ENCODE peak calls at places on chromosome 10, in five cellular contexts. T is AG09309, O is RWPE1, H is stomach, Y is HFFc6. F is an unnamed sample.

GRCh38 chr10:70974351-70974901 is 86.1 kb upstream of the PCBD1 start:
- DNase-seq in T (no peak), O (peak; percentile 53), H (no peak), Y (peak; percentile 20), F (no peak)

GRCh38 chr10:73771722-73772279 is 10.0 kb upstream of the CHCHD1 start:
- DNase-seq in T (no peak), O (peak; percentile 88), H (peak; percentile 85), Y (no peak), F (peak; percentile 51)

GRCh38 chr10:100697070-100697469 is 48.3 kb upstream of the PAX2 start:
- DNase-seq in T (peak; percentile 8), O (peak; percentile 46), H (peak; percentile 60), Y (peak; percentile 66), F (peak; percentile 14)

GRCh38 chr10:3152566-3152935 is 20.0 kb downstream of the PITRM1 start:
- DNase-seq in T (no peak), O (no peak), H (no peak), Y (no peak), F (no peak)

GRCh38 chr10:122341141-122341810 is 33.2 kb upstream of the PLEKHA1 start:
- DNase-seq in T (no peak), O (no peak), H (no peak), Y (no peak), F (no peak)

GRCh38 chr10:3167611-3168330 is 4.8 kb downstream of the PITRM1 start:
- DNase-seq in T (no peak), O (no peak), H (no peak), Y (no peak), F (no peak)

GRCh38 chr10:23343591-23344225 is 889 bp downstream of the C10orf67 start:
- DNase-seq in T (no peak), O (peak; percentile 54), H (peak; percentile 52), Y (no peak), F (no peak)

GRCh38 chr10:119670717-119671116 is 19.5 kb downstream of the BAG3 start:
- DNase-seq in T (no peak), O (no peak), H (no peak), Y (peak; percentile 66), F (no peak)

GRCh38 chr10:64450312-64450711 is 929.1 kb downstream of the REEP3 start:
- DNase-seq in T (no peak), O (no peak), H (no peak), Y (no peak), F (no peak)

GRCh38 chr10:85542936-85543730 is 823.5 kb downstream of the GRID1 start:
- DNase-seq in T (no peak), O (no peak), H (no peak), Y (no peak), F (no peak)

GRCh38 chr10:85545874-85546273 is 820.7 kb downstream of the GRID1 start:
- DNase-seq in T (no peak), O (no peak), H (no peak), Y (no peak), F (no peak)

GRCh38 chr10:85547460-85548023 is 819.1 kb downstream of the GRID1 start:
- DNase-seq in T (no peak), O (no peak), H (no peak), Y (no peak), F (no peak)

GRCh38 chr10:85544956-85545355 is 821.6 kb downstream of the GRID1 start:
- DNase-seq in T (no peak), O (no peak), H (no peak), Y (no peak), F (no peak)

GRCh38 chr10:85548038-85548437 is 818.6 kb downstream of the GRID1 start:
- DNase-seq in T (no peak), O (peak; percentile 84), H (no peak), Y (no peak), F (no peak)
- TF ChIP-seq CTCF in T (peak; percentile 6), O (peak; percentile 51), H (no peak), Y (peak; percentile 11), F (peak; percentile 23)

GRCh38 chr10:78960316-78960800 is 108.4 kb upstream of the ZMIZ1 start:
- DNase-seq in T (peak; percentile 66), O (peak; percentile 73), H (peak; percentile 41), Y (peak; percentile 88), F (peak; percentile 44)
- TF ChIP-seq CTCF in T (no peak), O (no peak), H (no peak), Y (no peak), F (no peak)

DNA sequence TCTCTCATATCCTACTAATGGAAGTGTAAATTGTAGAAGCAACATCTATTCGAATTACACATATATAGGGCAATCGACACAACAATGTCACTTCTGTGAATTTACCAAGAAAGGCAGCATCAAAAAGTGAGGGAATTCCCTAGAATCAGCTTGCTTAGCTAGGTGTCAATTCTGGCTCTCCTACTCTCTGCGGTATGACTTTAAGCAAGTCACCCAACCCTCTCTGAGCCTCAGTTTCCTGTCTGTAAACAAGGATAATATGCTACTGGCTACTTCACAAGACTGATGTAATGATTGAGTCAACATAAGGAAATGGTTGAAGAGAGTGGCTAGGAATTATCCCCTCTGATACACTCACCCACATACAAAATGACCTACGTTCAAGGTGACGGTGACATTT is 19.4 kb downstream of the CCDC6 start:
- DNase-seq in T (no peak), O (no peak), H (no peak), Y (no peak), F (no peak)
- TF ChIP-seq CTCF in T (no peak), O (no peak), H (no peak), Y (no peak), F (no peak)

GRCh38 chr10:11533328-11533781 is 78.1 kb downstream of the USP6NL start:
- DNase-seq in T (no peak), O (no peak), H (no peak), Y (no peak), F (peak; percentile 62)
- TF ChIP-seq CTCF in T (peak; percentile 43), O (no peak), H (no peak), Y (peak; percentile 53), F (peak; percentile 28)

GRCh38 chr10:21527634-21528451 is 2.4 kb upstream of the SKIDA1 start:
- DNase-seq in T (no peak), O (no peak), H (no peak), Y (no peak), F (no peak)
- TF ChIP-seq CTCF in T (no peak), O (no peak), H (no peak), Y (no peak), F (no peak)

DNA sequence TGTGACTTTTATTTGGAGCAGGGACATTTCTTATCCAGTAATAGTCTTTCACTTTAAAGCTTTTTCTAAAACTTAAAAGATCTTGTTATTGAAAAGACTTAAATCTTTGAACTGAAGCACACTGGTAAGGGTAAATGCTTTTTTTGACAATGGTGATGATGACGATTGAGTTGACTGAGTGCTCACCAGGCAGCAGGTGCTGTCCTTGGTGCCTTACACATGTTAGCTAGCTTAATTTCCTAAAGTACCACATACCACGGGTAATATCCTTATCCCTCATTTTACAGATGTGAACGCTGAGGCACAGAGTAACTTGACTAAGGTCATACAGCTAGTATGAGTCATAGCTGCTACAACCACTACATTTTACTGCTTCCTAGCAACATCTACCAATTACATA is 200.0 kb downstream of the XPNPEP1 start:
- DNase-seq in T (no peak), O (no peak), H (no peak), Y (no peak), F (no peak)
- TF ChIP-seq CTCF in T (no peak), O (no peak), H (no peak), Y (no peak), F (no peak)

GRCh38 chr10:48791267-48791928 is 106.7 kb downstream of the WDFY4 start:
- DNase-seq in T (no peak), O (no peak), H (no peak), Y (no peak), F (no peak)

GRCh38 chr10:48790740-48791044 is 106.0 kb downstream of the WDFY4 start:
- DNase-seq in T (no peak), O (no peak), H (no peak), Y (no peak), F (no peak)

GRCh38 chr10:48794074-48794473 is 109.4 kb downstream of the WDFY4 start:
- DNase-seq in T (no peak), O (peak; percentile 20), H (no peak), Y (no peak), F (no peak)

GRCh38 chr10:48792121-48792520 is 107.4 kb downstream of the WDFY4 start:
- DNase-seq in T (no peak), O (no peak), H (no peak), Y (no peak), F (no peak)

GRCh38 chr10:48792687-48793096 is 108.0 kb downstream of the WDFY4 start:
- DNase-seq in T (peak; percentile 28), O (peak; percentile 64), H (no peak), Y (peak; percentile 68), F (peak; percentile 57)
- TF ChIP-seq CTCF in T (no peak), O (no peak), H (no peak), Y (no peak), F (no peak)

DNA sequence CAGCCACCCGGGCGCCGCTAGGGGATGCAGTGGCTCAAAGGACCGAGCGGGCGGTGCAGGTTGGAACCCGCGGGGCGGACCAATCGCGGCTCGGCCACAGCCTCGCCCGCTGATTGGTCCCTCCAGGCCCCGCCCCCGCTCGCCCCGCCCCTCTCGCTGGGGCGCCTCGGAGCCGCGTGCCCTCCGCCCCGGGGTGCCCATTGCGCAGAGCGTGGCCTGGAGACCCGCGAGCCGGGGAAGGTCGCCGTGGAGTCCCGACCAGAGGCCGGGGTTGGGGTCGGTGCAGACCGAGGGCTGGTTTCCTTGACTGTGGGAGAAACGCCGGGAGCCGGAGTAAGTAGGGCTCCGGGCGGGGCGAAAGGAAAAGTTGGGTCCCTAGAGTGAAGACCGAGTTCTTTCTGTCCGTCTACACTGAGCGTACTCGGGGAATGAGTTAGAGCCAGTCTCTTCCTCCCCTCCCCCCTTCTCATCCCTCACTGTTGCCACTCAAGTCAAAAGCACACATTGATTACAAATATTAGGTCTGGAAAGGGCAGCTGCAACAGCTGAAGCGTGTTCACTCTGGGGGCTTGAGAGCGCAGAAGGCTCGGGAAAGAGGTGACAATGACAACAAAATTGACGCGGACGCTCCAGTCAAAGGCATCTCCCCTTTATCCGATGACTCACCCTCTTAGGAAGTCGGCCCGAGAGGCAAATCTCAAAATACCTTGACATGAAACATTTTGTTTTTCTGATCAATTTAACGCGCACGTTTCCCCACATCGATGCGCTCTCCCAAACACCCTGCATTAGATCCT is 844 bp upstream of the GATA3 start:
- DNase-seq in T (peak; percentile 21), O (peak; percentile 97), H (peak; percentile 86), Y (peak; percentile 64), F (peak; percentile 18)
- TF ChIP-seq CTCF in T (peak; percentile 81), O (peak; percentile 93), H (peak; percentile 74), Y (peak; percentile 81), F (peak; percentile 61)

F was measured in AG09319.